ENCODE peak calls at places on chromosomes 3 and 15, in six cellular contexts. L is A673, Y is heart left ventricle, Q is psoas muscle, V is HCT116, Z is A549. J is an unnamed sample.

GRCh38 chr3:38457111-38458003 is 3.7 kb downstream of the ACVR2B start:
- DNase-seq in Q (no peak), Z (no peak), V (no peak), Y (no peak), L (no peak), J (no peak)

GRCh38 chr3:121951291-121951690 is 57.1 kb downstream of the SLC15A2 start:
- DNase-seq in V (no peak), Y (no peak), Z (no peak), Q (no peak), L (no peak), J (no peak)

GRCh38 chr3:105397974-105398373 is 31.3 kb downstream of the ALCAM start:
- DNase-seq in V (no peak), L (no peak), Q (no peak), Z (no peak), Y (no peak), J (no peak)

GRCh38 chr15:69398541-69398940 is 15.6 kb upstream of the KIF23 start:
- DNase-seq in L (no peak), Q (no peak), Y (no peak), Z (no peak), V (no peak), J (no peak)

GRCh38 chr15:70742928-70743327 is 20.4 kb downstream of the UACA start:
- DNase-seq in Q (no peak), V (no peak), Z (no peak), Y (no peak), L (no peak), J (no peak)

GRCh38 chr3:157858821-157859220 is 247.4 kb downstream of the SHOX2 start:
- DNase-seq in Q (no peak), L (no peak), V (no peak), Z (no peak), Y (no peak), J (no peak)

GRCh38 chr15:66095871-66096710 is 157.5 kb downstream of the MEGF11 start:
- DNase-seq in Y (no peak), L (no peak), Z (no peak), V (no peak), Q (no peak), J (peak; percentile 69)

GRCh38 chr15:49758456-49758855 is 137.6 kb downstream of the DTWD1 start:
- DNase-seq in Y (no peak), Z (no peak), Q (no peak), L (no peak), V (no peak), J (no peak)

GRCh38 chr15:64837502-64837901 is 4.2 kb upstream of the PLEKHO2 start:
- DNase-seq in Q (no peak), Y (no peak), Z (no peak), V (no peak), L (no peak), J (no peak)

GRCh38 chr3:31476209-31476608 is 56.5 kb upstream of the STT3B start:
- DNase-seq in V (no peak), Q (no peak), L (no peak), Y (no peak), Z (no peak), J (no peak)
- H3K4me3 ChIP-seq in V (no peak overlapping the region), Q (no peak overlapping the region), L (no peak overlapping the region), Y (no peak overlapping the region), Z (no peak overlapping the region), J (no peak overlapping the region)

GRCh38 chr15:57500979-57501576 is 90.6 kb upstream of the MYZAP start:
- DNase-seq in L (peak; percentile 25), Z (no peak), Y (no peak), Q (no peak), V (no peak), J (peak; percentile 12)

GRCh38 chr15:57502116-57502515 is 89.6 kb upstream of the MYZAP start:
- DNase-seq in Y (no peak), Z (no peak), L (no peak), Q (no peak), V (no peak), J (peak; percentile 80)

GRCh38 chr15:57496946-57497944 is 94.5 kb upstream of the MYZAP start:
- DNase-seq in L (no peak), Z (no peak), Q (no peak), V (no peak), Y (peak; percentile 54), J (peak; percentile 64)

GRCh38 chr15:57503051-57503702 is 88.5 kb upstream of the MYZAP start:
- DNase-seq in Q (no peak), Z (no peak), Y (no peak), V (no peak), L (no peak), J (peak; percentile 85)

DNA sequence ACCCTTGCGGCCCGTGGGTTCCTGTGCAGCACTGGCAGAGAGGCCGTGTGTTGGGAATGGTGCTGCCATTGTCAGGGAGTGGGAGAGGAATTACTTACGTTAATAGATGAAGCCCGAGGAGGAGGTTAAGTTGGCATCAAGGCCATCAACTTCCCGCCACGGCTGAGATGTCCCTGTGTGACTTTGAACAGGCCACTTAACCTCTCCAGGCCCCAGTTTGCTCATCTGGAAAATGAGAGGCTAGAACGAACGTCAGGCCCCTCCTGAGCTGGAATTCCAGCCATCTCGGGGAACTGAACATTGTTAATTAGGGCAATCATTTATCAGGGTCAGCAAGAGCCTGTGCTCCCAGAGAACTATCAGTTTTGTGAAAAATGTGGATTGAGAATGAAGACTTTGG is 91.4 kb upstream of the MYZAP start:
- DNase-seq in Z (no peak), L (no peak), V (no peak), Y (no peak), Q (no peak), J (peak; percentile 44)
- H3K4me1 ChIP-seq in Z (peaks cover 39% of the 10 kb centered on the region), L (no peaks in the 10 kb centered on the region), V (peaks cover 8% of the 10 kb centered on the region), Y (peaks cover 24% of the 10 kb centered on the region), Q (no peaks in the 10 kb centered on the region), J (peaks cover 48% of the 10 kb centered on the region)

DNA sequence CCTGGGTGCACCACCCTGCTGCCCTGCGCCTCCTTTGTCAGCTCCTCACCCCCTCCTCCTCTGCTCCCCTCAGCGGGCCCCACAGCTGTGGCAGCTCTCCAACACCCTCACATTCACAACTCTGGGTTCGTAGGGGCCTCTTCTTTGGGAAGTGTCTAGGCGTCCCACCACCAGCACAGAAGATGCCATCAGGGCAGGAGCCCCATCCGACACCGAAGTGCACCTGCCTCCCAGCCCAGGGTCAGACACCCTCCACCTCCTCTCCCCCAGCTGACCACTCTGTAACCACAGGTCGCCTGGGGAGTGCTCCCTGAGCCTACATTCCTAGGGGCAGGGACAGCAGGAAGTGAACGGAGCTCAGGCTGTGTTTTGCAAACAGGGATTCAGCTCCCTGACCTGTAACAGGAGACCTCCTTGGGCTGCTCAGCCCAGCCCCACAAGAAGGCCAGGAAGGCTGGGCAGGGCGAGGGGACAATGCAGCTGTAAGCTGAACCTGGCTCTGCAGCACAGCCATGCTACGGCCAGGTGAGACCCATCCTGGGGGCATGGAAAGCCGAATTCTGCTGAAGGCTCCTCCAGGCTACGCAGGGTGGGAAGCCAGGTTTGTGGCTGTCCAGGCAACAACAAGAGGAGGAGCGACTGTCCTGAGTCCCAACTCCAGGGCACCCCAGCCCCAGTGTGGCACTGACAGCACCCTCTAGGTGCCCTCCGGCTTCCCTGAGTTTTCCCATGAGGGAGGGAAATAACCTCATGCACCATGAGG is 269.0 kb downstream of the GOLGA6L6 start:
- DNase-seq in L (no peak), Q (no peak), Y (no peak), Z (no peak), V (no peak), J (no peak)
- H3K4me3 ChIP-seq in L (no peak overlapping the region), Q (no peak overlapping the region), Y (no peak overlapping the region), Z (no peak overlapping the region), V (no peak overlapping the region), J (peak overlapping the region; percentile 53)

GRCh38 chr3:47156418-47156817 is 7.5 kb downstream of the SETD2 start:
- DNase-seq in Z (no peak), Y (no peak), Q (no peak), V (no peak), L (no peak), J (no peak)
- H3K4me1 ChIP-seq in Z (peaks cover 11% of the 10 kb centered on the region), Y (peaks cover 52% of the 10 kb centered on the region), Q (peaks cover 62% of the 10 kb centered on the region), V (no peaks in the 10 kb centered on the region), L (peaks cover 4% of the 10 kb centered on the region), J (peaks cover 4% of the 10 kb centered on the region)

GRCh38 chr3:98563661-98564281 is 29.6 kb downstream of the CPOX start:
- DNase-seq in Q (no peak), L (no peak), Z (no peak), Y (no peak), V (no peak), J (no peak)
- H3K4me3 ChIP-seq in Q (no peak overlapping the region), L (no peak overlapping the region), Z (no peak overlapping the region), Y (no peak overlapping the region), V (no peak overlapping the region), J (no peak overlapping the region)

DNA sequence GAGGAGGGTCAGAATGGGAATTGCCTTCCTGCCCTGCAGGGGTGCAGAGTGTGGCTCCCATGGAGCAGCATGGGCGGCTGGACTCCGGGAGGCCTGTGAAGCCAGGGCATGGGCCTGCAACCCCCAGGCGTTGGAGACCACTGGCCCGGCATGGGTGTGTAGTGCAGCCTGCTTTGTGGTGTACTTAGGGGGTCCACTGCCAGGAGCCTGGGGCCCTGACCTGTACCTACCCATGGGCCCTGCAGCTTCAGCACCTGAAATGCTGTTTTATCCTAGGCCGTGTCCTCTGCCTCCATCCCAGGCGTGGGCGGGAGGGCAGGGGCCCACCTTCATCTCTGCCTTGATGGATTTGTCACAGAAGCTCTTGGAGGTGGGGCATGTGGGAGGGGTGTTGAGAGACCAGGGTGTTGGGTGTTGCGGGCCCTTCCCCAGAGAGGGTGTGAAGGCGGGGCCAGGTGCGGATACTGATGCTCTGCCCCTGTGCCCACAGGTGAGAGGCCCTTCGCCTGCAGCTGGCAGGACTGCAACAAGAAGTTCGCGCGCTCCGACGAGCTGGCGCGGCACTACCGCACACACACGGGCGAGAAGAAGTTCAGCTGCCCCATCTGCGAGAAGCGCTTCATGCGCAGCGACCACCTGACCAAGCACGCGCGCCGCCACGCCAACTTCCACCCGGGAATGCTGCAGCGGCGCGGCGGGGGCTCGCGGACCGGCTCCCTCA is 45.0 kb downstream of the KLF13 start:
- DNase-seq in Q (no peak), L (no peak), Y (no peak), V (no peak), Z (no peak), J (no peak)
- H3K4me1 ChIP-seq in Q (peaks cover 50% of the 10 kb centered on the region), L (peaks cover 6% of the 10 kb centered on the region), Y (peaks cover 78% of the 10 kb centered on the region), V (peaks cover 4% of the 10 kb centered on the region), Z (peaks cover 18% of the 10 kb centered on the region), J (no peaks in the 10 kb centered on the region)

J was measured in endodermal cell.